ENCODE peak calls at places on chromosome 19, in four cellular contexts. K is psoas muscle, E is HFFc6, W is amygdala. D is an unnamed sample.

GRCh38 chr19:18915639-18916038 is 3.5 kb downstream of the COPE start:
- DNase-seq in E (peak; percentile 45), W (peak; percentile 41), K (peak; percentile 71), D (no peak)

GRCh38 chr19:10830941-10831779 is 4.9 kb downstream of the TMED1 start:
- DNase-seq in K (no peak), W (no peak), E (no peak), D (no peak)

GRCh38 chr19:2701361-2702169 is 929 bp downstream of the GNG7 start:
- DNase-seq in W (no peak), K (no peak), E (no peak), D (no peak)

GRCh38 chr19:29079331-29079730 is 133.6 kb downstream of the UQCRFS1 start:
- DNase-seq in W (no peak), E (no peak), K (no peak), D (no peak)

GRCh38 chr19:47255947-47256687 is at the start of gene CCDC9:
- DNase-seq in E (peak; percentile 95), W (peak; percentile 98), K (peak; percentile 99), D (peak; percentile 93)

GRCh38 chr19:50568321-50569022 is at the start of gene LRRC4B:
- DNase-seq in E (no peak), W (peak; percentile 69), K (no peak), D (no peak)

GRCh38 chr19:5046339-5047039 is 77.6 kb downstream of the KDM4B start:
- DNase-seq in E (peak; percentile 45), K (peak; percentile 62), W (no peak), D (no peak)

GRCh38 chr19:33090179-33090578 is 9.2 kb downstream of the GPATCH1 start:
- DNase-seq in E (no peak), W (no peak), K (no peak), D (no peak)

GRCh38 chr19:17302391-17303166 is 646 bp downstream of the ABHD8 start:
- DNase-seq in W (peak; percentile 52), E (no peak), K (peak; percentile 71), D (no peak)

GRCh38 chr19:39502640-39503417 is 4.1 kb downstream of the DLL3 start:
- DNase-seq in W (no peak), E (no peak), K (peak; percentile 72), D (no peak)

GRCh38 chr19:34274827-34275625 is 20.7 kb downstream of the GARRE1 start:
- DNase-seq in K (no peak), E (peak; percentile 93), W (no peak), D (no peak)

GRCh38 chr19:33275933-33276619 is 26.3 kb downstream of the CEBPA start:
- DNase-seq in K (no peak), E (no peak), W (no peak), D (no peak)

GRCh38 chr19:3193256-3194062 is 7.7 kb downstream of the NCLN start:
- DNase-seq in E (no peak), W (no peak), K (no peak), D (no peak)

GRCh38 chr19:2343289-2343982 is 15.0 kb downstream of the SPPL2B start:
- DNase-seq in K (peak; percentile 45), E (no peak), W (no peak), D (no peak)

GRCh38 chr19:14113762-14114414 is 3.7 kb downstream of the PRKACA start:
- DNase-seq in E (no peak), K (peak; percentile 97), W (no peak), D (no peak)

GRCh38 chr19:39083983-39084731 is at the start of gene ACP7:
- DNase-seq in E (no peak), K (no peak), W (peak; percentile 24), D (no peak)

GRCh38 chr19:15866646-15867045 is 31.2 kb downstream of the CYP4F2 start:
- DNase-seq in E (no peak), K (no peak), W (no peak), D (no peak)

GRCh38 chr19:11657307-11657706 is 60.0 kb downstream of the ZNF627 start:
- DNase-seq in K (no peak), E (no peak), W (no peak), D (no peak)

GRCh38 chr19:29581398-29581797 is 24.7 kb upstream of the POP4 start:
- DNase-seq in W (no peak), K (no peak), E (no peak), D (no peak)

GRCh38 chr19:38470788-38471480 is 37.4 kb downstream of the RYR1 start:
- DNase-seq in K (no peak), E (no peak), W (no peak), D (no peak)

GRCh38 chr19:5714819-5715218 is 5.1 kb downstream of the LONP1 start:
- DNase-seq in K (no peak), E (no peak), W (no peak), D (no peak)

GRCh38 chr19:16957151-16957662 is 68.4 kb downstream of the F2RL3 start:
- DNase-seq in E (no peak), K (no peak), W (no peak), D (no peak)

GRCh38 chr19:35107541-35107939 is 8.1 kb upstream of the FXYD3 start:
- DNase-seq in K (no peak), W (peak; percentile 81), E (no peak), D (no peak)

GRCh38 chr19:42323852-42324654 is 1.4 kb upstream of the MEGF8 start:
- DNase-seq in W (no peak), E (no peak), K (no peak), D (no peak)

GRCh38 chr19:3275583-3276340 is 51.3 kb downstream of the CELF5 start:
- DNase-seq in E (peak; percentile 55), K (peak; percentile 81), W (peak; percentile 80), D (peak; percentile 55)

D was measured in NCI-H1694.